ENCODE peak calls at places on chromosomes 12 and 14, in six cellular contexts. X is brain microvascular endothelial cell, A is astrocyte, F is cardiac muscle cell, H is mammary epithelial cell, Y is body of pancreas. N is an unnamed sample. For H3K36me3, the result is how much of the 10 kb centered on the place peaks cover.

GRCh38 chr12:122517877-122518276 is 8.9 kb downstream of the RSRC2 start:
- DNase-seq in X (peak), A (peak), F (peak), H (peak), Y (no peak), N (no peak)

GRCh38 chr12:47190271-47190750 is 110.6 kb upstream of the AMIGO2 start:
- DNase-seq in X (peak), A (peak), F (peak), H (peak), Y (no peak), N (no peak)

GRCh38 chr12:132493482-132494178 is 3.7 kb downstream of the FBRSL1 start:
- DNase-seq in X (no peak), A (no peak), F (no peak), H (no peak), Y (no peak), N (no peak)

GRCh38 chr14:78595797-78596196 is 425.6 kb downstream of the NRXN3 start:
- DNase-seq in X (no peak), A (no peak), F (peak), H (no peak), Y (no peak), N (no peak)

GRCh38 chr14:59356783-59357182 is 108.4 kb downstream of the GPR135 start:
- DNase-seq in X (no peak), A (no peak), F (no peak), H (no peak), Y (no peak), N (peak)

GRCh38 chr12:65335021-65335714 is 56.7 kb downstream of the MSRB3 start:
- DNase-seq in X (peak), A (peak), F (peak), H (peak), Y (no peak), N (no peak)

GRCh38 chr12:26791328-26791791 is 41.6 kb downstream of the ITPR2 start:
- DNase-seq in X (no peak), A (peak), F (peak), H (no peak), Y (no peak), N (peak)

GRCh38 chr14:102516531-102517411 is 7.2 kb upstream of the ANKRD9 start:
- DNase-seq in X (no peak), A (no peak), F (no peak), H (peak), Y (peak), N (peak)

GRCh38 chr14:56659964-56660551 is 80.5 kb downstream of the TMEM260 start:
- DNase-seq in X (peak), A (peak), F (peak), H (peak), Y (no peak), N (no peak)

GRCh38 chr14:71533396-71533795 is 398.8 kb upstream of the RGS6 start:
- DNase-seq in X (peak), A (peak), F (peak), H (peak), Y (no peak), N (no peak)

GRCh38 chr14:25039933-25040332 is 10.0 kb downstream of the STXBP6 start:
- DNase-seq in X (no peak), A (no peak), F (no peak), H (no peak), Y (no peak), N (no peak)

GRCh38 chr12:18261273-18261672 is at the start of gene PIK3C2G:
- DNase-seq in X (no peak), A (no peak), F (no peak), H (peak), Y (no peak), N (no peak)

GRCh38 chr14:106872619-106873446 is 1346.5 kb downstream of the TMEM121 start:
- DNase-seq in X (peak), A (no peak), F (no peak), H (peak), Y (peak), N (peak)

GRCh38 chr12:30136661-30137060 is 352.9 kb upstream of the TMTC1 start:
- DNase-seq in X (no peak), A (no peak), F (no peak), H (no peak), Y (no peak), N (no peak)

GRCh38 chr12:100326208-100326607 is 30.7 kb upstream of the SLC17A8 start:
- DNase-seq in X (no peak), A (no peak), F (peak), H (no peak), Y (no peak), N (no peak)

GRCh38 chr12:100332852-100333251 is 24.0 kb upstream of the SLC17A8 start:
- DNase-seq in X (no peak), A (no peak), F (no peak), H (no peak), Y (no peak), N (no peak)

GRCh38 chr12:100329800-100330199 is 27.1 kb upstream of the SLC17A8 start:
- DNase-seq in X (no peak), A (no peak), F (no peak), H (no peak), Y (no peak), N (peak)

GRCh38 chr12:100337299-100337698 is 19.6 kb upstream of the SLC17A8 start:
- DNase-seq in X (no peak), A (no peak), F (no peak), H (no peak), Y (no peak), N (no peak)

DNA sequence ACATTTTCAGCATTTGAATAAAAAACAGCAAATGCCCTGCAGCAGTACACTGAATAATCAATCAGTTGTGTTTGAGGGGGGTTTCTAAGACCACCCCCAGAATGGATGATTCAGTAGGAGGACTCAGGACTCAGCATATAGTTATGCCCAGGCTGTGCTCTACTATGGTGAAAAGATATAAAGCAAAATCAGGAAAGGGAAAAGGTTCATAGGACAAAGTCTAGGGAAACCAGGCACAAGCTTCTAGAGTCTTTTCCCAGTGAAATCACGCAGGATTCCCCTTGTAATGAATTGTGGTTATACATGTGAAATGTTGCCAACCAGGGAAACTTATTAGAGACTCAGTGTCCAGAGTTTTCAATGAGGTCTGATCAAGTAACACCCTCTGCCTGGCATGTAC is 25.0 kb upstream of the SLC17A8 start:
- DNase-seq in X (no peak), A (no peak), F (no peak), H (no peak), Y (no peak), N (no peak)
- H3K36me3 ChIP-seq in X (under half), A (under half), F (half or more), H (under half), Y (under half), N (under half)

GRCh38 chr12:113297214-113297587 is 37.7 kb downstream of the SLC8B1 start:
- DNase-seq in X (no peak), A (no peak), F (no peak), H (no peak), Y (no peak), N (no peak)
- H3K36me3 ChIP-seq in X (under half), A (under half), F (under half), H (under half), Y (under half), N (under half)

GRCh38 chr12:120150919-120151525 is 34.5 kb upstream of the RAB35 start:
- DNase-seq in X (no peak), A (no peak), F (no peak), H (no peak), Y (no peak), N (no peak)
- H3K36me3 ChIP-seq in X (half or more), A (half or more), F (half or more), H (half or more), Y (half or more), N (half or more)

GRCh38 chr12:113384778-113385177 is 18.9 kb downstream of the SDS start:
- DNase-seq in X (no peak), A (no peak), F (no peak), H (no peak), Y (no peak), N (no peak)

GRCh38 chr12:113385282-113385882 is 18.3 kb downstream of the SDS start:
- DNase-seq in X (no peak), A (no peak), F (no peak), H (no peak), Y (no peak), N (no peak)

GRCh38 chr12:113382206-113382605 is 21.5 kb downstream of the SDS start:
- DNase-seq in X (no peak), A (no peak), F (no peak), H (no peak), Y (no peak), N (no peak)

GRCh38 chr12:113386866-113387566 is 16.7 kb downstream of the SDS start:
- DNase-seq in X (no peak), A (no peak), F (no peak), H (no peak), Y (no peak), N (no peak)

DNA sequence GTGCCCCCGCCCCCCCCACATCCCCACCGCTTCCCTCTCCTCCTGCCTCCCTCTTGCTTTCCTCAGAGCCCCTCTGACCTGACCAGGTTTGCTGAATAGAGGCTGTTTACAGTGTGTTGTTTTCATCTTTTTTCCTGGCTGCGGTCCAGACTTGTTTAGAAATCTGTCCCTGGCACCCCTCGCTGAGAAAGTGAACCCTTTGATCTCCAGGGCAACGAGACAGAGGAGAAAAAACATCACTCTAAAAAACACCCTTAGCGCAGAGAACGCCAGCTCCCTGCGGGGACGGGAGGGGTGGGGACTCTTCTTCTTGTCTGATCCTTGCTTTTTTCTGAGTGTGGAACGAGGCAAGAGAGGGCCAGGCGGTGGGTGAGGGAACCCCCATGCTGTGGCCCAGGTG is 22.4 kb downstream of the SDS start:
- DNase-seq in X (no peak), A (no peak), F (no peak), H (no peak), Y (no peak), N (no peak)
- H3K36me3 ChIP-seq in X (under half), A (under half), F (under half), H (under half), Y (under half), N (under half)

N was measured in GM06990.